ENCODE peak calls at places on chromosome 4, in five cellular contexts. V, I, Z, P and J are unnamed samples.

GRCh38 chr4:53763813-53764597 is 172.7 kb upstream of the LNX1 start:
- DNase-seq in V (peak; percentile 27), I (no peak), Z (no peak), P (peak; percentile 91), J (no peak)

GRCh38 chr4:82721819-82722423 is 76.7 kb downstream of the SCD5 start:
- DNase-seq in V (no peak), I (no peak), Z (no peak), P (peak; percentile 36), J (no peak)

GRCh38 chr4:75831856-75832405 is 70.3 kb downstream of the PPEF2 start:
- DNase-seq in V (no peak), I (no peak), Z (no peak), P (no peak), J (no peak)

GRCh38 chr4:3879681-3880594 is 113.8 kb downstream of the ADRA2C start:
- DNase-seq in V (peak; percentile 49), I (no peak), Z (no peak), P (no peak), J (peak; percentile 17)

GRCh38 chr4:154982187-154983047 is 201.3 kb downstream of the RBM46 start:
- DNase-seq in V (peak; percentile 59), I (peak; percentile 60), Z (no peak), P (peak; percentile 43), J (peak; percentile 0)

GRCh38 chr4:112060212-112060611 is 85.0 kb upstream of the FAM241A start:
- DNase-seq in V (no peak), I (no peak), Z (no peak), P (peak; percentile 46), J (no peak)

GRCh38 chr4:78149737-78150136 is 92.6 kb downstream of the FRAS1 start:
- DNase-seq in V (peak; percentile 79), I (no peak), Z (no peak), P (no peak), J (no peak)

GRCh38 chr4:8359193-8359592 is 81.3 kb downstream of the ACOX3 start:
- DNase-seq in V (no peak), I (no peak), Z (no peak), P (no peak), J (no peak)

GRCh38 chr4:22389240-22389871 is 126.5 kb downstream of the ADGRA3 start:
- DNase-seq in V (peak; percentile 55), I (peak; percentile 44), Z (no peak), P (peak; percentile 70), J (no peak)

GRCh38 chr4:74632634-74633033 is 161.7 kb downstream of the BTC start:
- DNase-seq in V (no peak), I (no peak), Z (no peak), P (peak; percentile 69), J (no peak)

GRCh38 chr4:182536221-182536620 is 293.0 kb downstream of the TENM3 start:
- DNase-seq in V (peak; percentile 54), I (no peak), Z (no peak), P (no peak), J (no peak)

GRCh38 chr4:56981795-56982201 is 3.1 kb downstream of the POLR2B start:
- DNase-seq in V (no peak), I (no peak), Z (no peak), P (peak; percentile 57), J (no peak)

GRCh38 chr4:154010377-154010776 is 221.5 kb upstream of the SFRP2 start:
- DNase-seq in V (no peak), I (no peak), Z (no peak), P (no peak), J (no peak)

GRCh38 chr4:112370466-112370865 is 73.3 kb downstream of the ALPK1 start:
- DNase-seq in V (no peak), I (no peak), Z (no peak), P (no peak), J (no peak)

GRCh38 chr4:60897415-60897814 is 302.7 kb upstream of the ADGRL3 start:
- DNase-seq in V (no peak), I (no peak), Z (no peak), P (no peak), J (no peak)

GRCh38 chr4:156347412-156348075 is 393.9 kb upstream of the CTSO start:
- DNase-seq in V (no peak), I (no peak), Z (no peak), P (peak; percentile 87), J (no peak)

GRCh38 chr4:127400736-127401346 is 231.9 kb upstream of the INTU start:
- DNase-seq in V (peak; percentile 18), I (peak; percentile 57), Z (no peak), P (peak; percentile 69), J (no peak)

GRCh38 chr4:91812319-91812718 is 491.4 kb upstream of the GRID2 start:
- DNase-seq in V (no peak), I (no peak), Z (no peak), P (no peak), J (no peak)

GRCh38 chr4:141759796-141760425 is 123.5 kb downstream of the IL15 start:
- DNase-seq in V (no peak), I (no peak), Z (no peak), P (peak; percentile 26), J (no peak)

GRCh38 chr4:23922535-23923115 is 32.8 kb upstream of the PPARGC1A start:
- DNase-seq in V (no peak), I (no peak), Z (no peak), P (no peak), J (no peak)

GRCh38 chr4:8144359-8144758 is 14.3 kb downstream of the ABLIM2 start:
- DNase-seq in V (peak; percentile 81), I (no peak), Z (no peak), P (no peak), J (no peak)

GRCh38 chr4:184969610-184970009 is 48.7 kb upstream of the HELT start:
- DNase-seq in V (no peak), I (no peak), Z (no peak), P (no peak), J (no peak)

GRCh38 chr4:98664959-98665358 is 6.5 kb upstream of the TSPAN5 start:
- DNase-seq in V (no peak), I (no peak), Z (no peak), P (no peak), J (no peak)

GRCh38 chr4:102500371-102501175 is 586 bp upstream of the NFKB1 start:
- DNase-seq in V (peak; percentile 86), I (peak; percentile 48), Z (no peak), P (peak; percentile 71), J (peak; percentile 29)

GRCh38 chr4:4853921-4854648 is 5.4 kb upstream of the MSX1 start:
- DNase-seq in V (peak; percentile 10), I (no peak), Z (no peak), P (no peak), J (no peak)

GRCh38 chr4:8024073-8024786 is 84.6 kb upstream of the AFAP1 start:
- DNase-seq in V (no peak), I (no peak), Z (no peak), P (no peak), J (no peak)

GRCh38 chr4:157170321-157170720 is 50.2 kb upstream of the GRIA2 start:
- DNase-seq in V (no peak), I (no peak), Z (no peak), P (no peak), J (no peak)

GRCh38 chr4:88802585-88803285 is 105.1 kb upstream of the NAP1L5 start:
- DNase-seq in V (no peak), I (no peak), Z (no peak), P (peak; percentile 42), J (no peak)

GRCh38 chr4:109005523-109005922 is 242.7 kb upstream of the ETNPPL start:
- DNase-seq in V (no peak), I (no peak), Z (no peak), P (peak; percentile 42), J (no peak)

GRCh38 chr4:8655411-8656184 is 63.0 kb downstream of the CPZ start:
- DNase-seq in V (no peak), I (no peak), Z (no peak), P (no peak), J (no peak)

GRCh38 chr4:73721901-73722300 is 18.5 kb upstream of the CXCL8 start:
- DNase-seq in V (no peak), I (no peak), Z (no peak), P (peak; percentile 66), J (no peak)

GRCh38 chr4:8002525-8003309 is 63.1 kb upstream of the AFAP1 start:
- DNase-seq in V (no peak), I (no peak), Z (no peak), P (no peak), J (no peak)

GRCh38 chr4:55116450-55116849 is 8.9 kb downstream of the KDR start:
- DNase-seq in V (peak; percentile 26), I (no peak), Z (no peak), P (peak; percentile 2), J (no peak)

GRCh38 chr4:125198916-125199315 is 115.8 kb upstream of the FAT4 start:
- DNase-seq in V (no peak), I (no peak), Z (no peak), P (peak; percentile 44), J (no peak)

GRCh38 chr4:37706032-37706431 is 19.9 kb upstream of the RELL1 start:
- DNase-seq in V (no peak), I (no peak), Z (no peak), P (no peak), J (no peak)

GRCh38 chr4:75030649-75031235 is 97.8 kb downstream of the PARM1 start:
- DNase-seq in V (no peak), I (no peak), Z (no peak), P (no peak), J (no peak)